ENCODE peak calls at places on chromosomes 2 and 18, in six cellular contexts. K is mesendoderm, H is heart right ventricle, L is sigmoid colon, R is AG04449, A is H7. I is an unnamed sample.
A peak's percentile ranks its signal among the peaks of the same experiment; 100 is the strongest.

GRCh38 chr2:172233947-172234715 is 131.4 kb upstream of the DLX2 start:
- DNase-seq in K (peak; percentile 34), H (no peak), L (no peak), R (no peak), A (peak; percentile 50), I (no peak)

GRCh38 chr2:29013046-29013780 is 32.1 kb downstream of the TOGARAM2 start:
- DNase-seq in K (no peak), H (no peak), L (no peak), R (no peak), A (no peak), I (no peak)

GRCh38 chr2:121128741-121129659 is 156.0 kb downstream of the TFCP2L1 start:
- DNase-seq in K (peak; percentile 86), H (peak; percentile 33), L (no peak), R (no peak), A (peak; percentile 79), I (no peak)

GRCh38 chr2:190763100-190763499 is 114.2 kb downstream of the NAB1 start:
- DNase-seq in K (no peak), H (no peak), L (no peak), R (no peak), A (no peak), I (no peak)

GRCh38 chr2:21268197-21268870 is 144.6 kb downstream of the TDRD15 start:
- DNase-seq in K (no peak), H (peak; percentile 72), L (no peak), R (no peak), A (no peak), I (no peak)

GRCh38 chr2:25131567-25132295 is 36.6 kb downstream of the POMC start:
- DNase-seq in K (peak; percentile 46), H (peak; percentile 35), L (no peak), R (no peak), A (peak; percentile 88), I (no peak)

GRCh38 chr2:212956665-212957064 is 194.7 kb downstream of the IKZF2 start:
- DNase-seq in K (no peak), H (no peak), L (no peak), R (no peak), A (no peak), I (no peak)

GRCh38 chr18:68121308-68121707 is 593.6 kb downstream of the TMX3 start:
- DNase-seq in K (peak; percentile 8), H (no peak), L (no peak), R (no peak), A (peak; percentile 7), I (no peak)

GRCh38 chr18:30334781-30335180 is 707.8 kb downstream of the DSC3 start:
- DNase-seq in K (no peak), H (no peak), L (no peak), R (no peak), A (no peak), I (no peak)

GRCh38 chr2:101003278-101003775 is 1.2 kb downstream of the RPL31 start:
- DNase-seq in K (peak; percentile 25), H (no peak), L (no peak), R (no peak), A (no peak), I (no peak)

GRCh38 chr18:3485153-3486149 is 35.5 kb downstream of the TGIF1 start:
- DNase-seq in K (no peak), H (no peak), L (no peak), R (no peak), A (no peak), I (peak; percentile 62)

GRCh38 chr2:208037564-208038487 is 12.5 kb upstream of the PLEKHM3 start:
- DNase-seq in K (peak; percentile 54), H (no peak), L (no peak), R (no peak), A (no peak), I (no peak)

GRCh38 chr2:85540131-85540587 is 1.2 kb downstream of the MAT2A start:
- DNase-seq in K (peak; percentile 31), H (no peak), L (no peak), R (no peak), A (no peak), I (no peak)

GRCh38 chr2:239245872-239246701 is 154.7 kb downstream of the HDAC4 start:
- DNase-seq in K (no peak), H (no peak), L (peak; percentile 89), R (no peak), A (peak; percentile 84), I (no peak)

GRCh38 chr2:127537142-127537541 is 1.7 kb downstream of the MYO7B start:
- DNase-seq in K (no peak), H (no peak), L (no peak), R (no peak), A (no peak), I (peak; percentile 68)

GRCh38 chr2:46195819-46196218 is 101.4 kb upstream of the EPAS1 start:
- DNase-seq in K (no peak), H (no peak), L (no peak), R (no peak), A (no peak), I (no peak)

GRCh38 chr2:64405476-64406406 is 48.2 kb upstream of the LGALSL start:
- DNase-seq in K (no peak), H (peak; percentile 38), L (no peak), R (peak; percentile 10), A (no peak), I (no peak)

GRCh38 chr18:54558609-54559585 is 32.1 kb upstream of the DYNAP start:
- DNase-seq in K (peak; percentile 24), H (no peak), L (no peak), R (no peak), A (no peak), I (no peak)

GRCh38 chr2:101311390-101312019 is 3.0 kb upstream of the RNF149 start:
- DNase-seq in K (no peak), H (no peak), L (no peak), R (no peak), A (no peak), I (peak; percentile 57)

GRCh38 chr2:112542974-112543760 is 902 bp downstream of the POLR1B start:
- DNase-seq in K (peak; percentile 23), H (no peak), L (no peak), R (no peak), A (peak; percentile 40), I (no peak)

GRCh38 chr18:24968233-24968775 is 383.7 kb downstream of the ZNF521 start:
- DNase-seq in K (no peak), H (no peak), L (no peak), R (peak; percentile 37), A (no peak), I (no peak)

GRCh38 chr18:12317664-12318333 is 9.8 kb downstream of the TUBB6 start:
- DNase-seq in K (no peak), H (no peak), L (no peak), R (no peak), A (no peak), I (no peak)

GRCh38 chr2:45963816-45964215 is 312.3 kb downstream of the PRKCE start:
- DNase-seq in K (no peak), H (no peak), L (peak; percentile 18), R (no peak), A (no peak), I (no peak)

GRCh38 chr18:59460060-59460395 is 101.0 kb upstream of the LMAN1 start:
- DNase-seq in K (peak; percentile 59), H (no peak), L (no peak), R (no peak), A (no peak), I (no peak)

GRCh38 chr18:11974741-11975325 is 6.5 kb upstream of the IMPA2 start:
- DNase-seq in K (no peak), H (no peak), L (no peak), R (no peak), A (no peak), I (no peak)

GRCh38 chr2:43184339-43184895 is 42.0 kb downstream of the ZFP36L2 start:
- DNase-seq in K (no peak), H (no peak), L (no peak), R (no peak), A (no peak), I (no peak)

GRCh38 chr18:26468931-26469340 is 79.4 kb downstream of the KCTD1 start:
- DNase-seq in K (peak; percentile 72), H (no peak), L (no peak), R (no peak), A (peak; percentile 77), I (no peak)

GRCh38 chr2:10658914-10659257 is 30.9 kb downstream of the NOL10 start:
- DNase-seq in K (no peak), H (no peak), L (no peak), R (no peak), A (no peak), I (no peak)

GRCh38 chr2:38522754-38523349 is 79.9 kb downstream of the HNRNPLL start:
- DNase-seq in K (no peak), H (no peak), L (no peak), R (no peak), A (no peak), I (no peak)

GRCh38 chr2:240308111-240308651 is 127.3 kb upstream of the GPC1 start:
- DNase-seq in K (no peak), H (no peak), L (no peak), R (no peak), A (peak; percentile 44), I (no peak)
- H3K4me3 ChIP-seq in K (no peak overlapping the region), H (no peak overlapping the region), L (no peak overlapping the region), R (no peak overlapping the region), A (no peak overlapping the region), I (no peak overlapping the region)

GRCh38 chr18:49669403-49669802 is 107.5 kb downstream of the LIPG start:
- DNase-seq in K (no peak), H (no peak), L (no peak), R (no peak), A (no peak), I (no peak)
- H3K4me3 ChIP-seq in K (no peak overlapping the region), H (no peak overlapping the region), L (no peak overlapping the region), R (no peak overlapping the region), A (no peak overlapping the region), I (no peak overlapping the region)

DNA sequence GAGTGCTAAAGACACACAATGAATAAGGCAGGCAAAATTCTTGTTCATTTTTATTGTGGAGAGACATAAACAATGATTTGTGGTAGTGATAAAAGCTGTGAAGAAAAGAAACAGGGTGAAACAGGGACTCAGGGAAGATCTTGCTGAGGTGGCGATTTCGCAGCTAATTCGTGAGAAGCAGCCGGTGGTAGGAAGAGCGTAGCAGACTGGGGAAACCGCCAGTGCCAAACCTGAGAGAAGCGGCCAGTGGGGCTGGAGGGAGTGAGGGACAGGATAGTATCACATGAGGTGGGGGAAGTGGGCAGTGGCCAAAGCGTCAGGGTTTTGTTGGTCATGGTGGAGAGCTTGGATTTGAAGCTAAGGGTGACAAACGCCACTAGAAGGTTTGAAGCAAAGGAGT is 42.3 kb downstream of the TMEM178A start:
- DNase-seq in K (no peak), H (no peak), L (no peak), R (no peak), A (no peak), I (no peak)
- H3K4me3 ChIP-seq in K (no peak overlapping the region), H (no peak overlapping the region), L (no peak overlapping the region), R (no peak overlapping the region), A (no peak overlapping the region), I (no peak overlapping the region)

GRCh38 chr18:73901151-73901550 is 246.5 kb downstream of the FBXO15 start:
- DNase-seq in K (no peak), H (no peak), L (no peak), R (no peak), A (no peak), I (peak; percentile 72)

GRCh38 chr18:73895701-73896100 is 251.9 kb downstream of the FBXO15 start:
- DNase-seq in K (peak; percentile 69), H (no peak), L (no peak), R (no peak), A (peak; percentile 33), I (peak; percentile 29)

GRCh38 chr18:73893879-73894278 is 253.8 kb downstream of the FBXO15 start:
- DNase-seq in K (no peak), H (no peak), L (no peak), R (no peak), A (no peak), I (no peak)

GRCh38 chr18:73897517-73897916 is 250.1 kb downstream of the FBXO15 start:
- DNase-seq in K (no peak), H (no peak), L (no peak), R (no peak), A (no peak), I (no peak)

GRCh38 chr18:73896685-73897084 is 250.9 kb downstream of the FBXO15 start:
- DNase-seq in K (no peak), H (no peak), L (no peak), R (no peak), A (no peak), I (no peak)
- H3K4me3 ChIP-seq in K (no peak overlapping the region), H (no peak overlapping the region), L (no peak overlapping the region), R (no peak overlapping the region), A (no peak overlapping the region), I (no peak overlapping the region)